ENCODE peak calls at places on chromosomes 4 and X, in nine cellular contexts. One of them, this sample, is unnamed.

GRCh38 chrX:4925911-4926310 is 1212.5 kb upstream of the PRKX start:
- DNase-seq in pancreas: no peak
- DNase-seq in sigmoid colon: no peak
- DNase-seq in Karpas-422: no peak
- DNase-seq in mammary epithelial cell: no peak
- DNase-seq in right cardiac atrium: no peak
- DNase-seq in PC-3: peak; percentile 12
- DNase-seq in H9: no peak
- DNase-seq in heart left ventricle: no peak
- DNase-seq in this sample: no peak

GRCh38 chr4:70651864-70652506 is 14.3 kb downstream of the JCHAIN start:
- DNase-seq in sigmoid colon: no peak
- DNase-seq in right cardiac atrium: no peak
- DNase-seq in H9: peak; percentile 30
- DNase-seq in PC-3: peak; percentile 77
- DNase-seq in mammary epithelial cell: peak; percentile 29
- DNase-seq in pancreas: no peak
- DNase-seq in heart left ventricle: no peak
- DNase-seq in Karpas-422: peak; percentile 77
- DNase-seq in this sample: no peak

GRCh38 chr4:88522702-88523324 is 763 bp downstream of the PYURF start:
- DNase-seq in mammary epithelial cell: peak; percentile 52
- DNase-seq in Karpas-422: peak; percentile 56
- DNase-seq in H9: no peak
- DNase-seq in right cardiac atrium: peak; percentile 71
- DNase-seq in heart left ventricle: peak; percentile 40
- DNase-seq in pancreas: peak; percentile 23
- DNase-seq in sigmoid colon: peak; percentile 70
- DNase-seq in PC-3: peak; percentile 16
- DNase-seq in this sample: peak; percentile 72

GRCh38 chr4:142984871-142985585 is 138.9 kb upstream of the INPP4B start:
- DNase-seq in pancreas: no peak
- DNase-seq in H9: peak; percentile 60
- DNase-seq in Karpas-422: peak; percentile 43
- DNase-seq in right cardiac atrium: no peak
- DNase-seq in sigmoid colon: no peak
- DNase-seq in PC-3: peak; percentile 60
- DNase-seq in heart left ventricle: no peak
- DNase-seq in mammary epithelial cell: peak; percentile 16
- DNase-seq in this sample: no peak

GRCh38 chr4:113951263-113951662 is 28.2 kb downstream of the ARSJ start:
- DNase-seq in pancreas: no peak
- DNase-seq in mammary epithelial cell: no peak
- DNase-seq in sigmoid colon: no peak
- DNase-seq in H9: no peak
- DNase-seq in right cardiac atrium: peak; percentile 49
- DNase-seq in PC-3: no peak
- DNase-seq in heart left ventricle: peak; percentile 28
- DNase-seq in Karpas-422: no peak
- DNase-seq in this sample: no peak

GRCh38 chr4:71456841-71457240 is 118.0 kb downstream of the SLC4A4 start:
- DNase-seq in sigmoid colon: no peak
- DNase-seq in mammary epithelial cell: peak; percentile 60
- DNase-seq in right cardiac atrium: no peak
- DNase-seq in heart left ventricle: no peak
- DNase-seq in Karpas-422: no peak
- DNase-seq in pancreas: no peak
- DNase-seq in PC-3: peak; percentile 92
- DNase-seq in H9: no peak
- DNase-seq in this sample: no peak

GRCh38 chr4:76435689-76436176 is 704 bp downstream of the SHROOM3 start:
- DNase-seq in heart left ventricle: no peak
- DNase-seq in pancreas: no peak
- DNase-seq in Karpas-422: no peak
- DNase-seq in right cardiac atrium: no peak
- DNase-seq in sigmoid colon: no peak
- DNase-seq in PC-3: no peak
- DNase-seq in H9: no peak
- DNase-seq in mammary epithelial cell: no peak
- DNase-seq in this sample: no peak

GRCh38 chr4:78650106-78651021 is 98.8 kb downstream of the ANXA3 start:
- DNase-seq in PC-3: peak; percentile 89
- DNase-seq in sigmoid colon: no peak
- DNase-seq in right cardiac atrium: no peak
- DNase-seq in mammary epithelial cell: peak; percentile 79
- DNase-seq in pancreas: no peak
- DNase-seq in heart left ventricle: no peak
- DNase-seq in H9: no peak
- DNase-seq in Karpas-422: no peak
- DNase-seq in this sample: no peak

GRCh38 chrX:84729809-84730208 is 227.6 kb upstream of the HDX start:
- DNase-seq in Karpas-422: peak; percentile 78
- DNase-seq in heart left ventricle: no peak
- DNase-seq in right cardiac atrium: peak; percentile 40
- DNase-seq in mammary epithelial cell: peak; percentile 25
- DNase-seq in sigmoid colon: peak; percentile 63
- DNase-seq in PC-3: peak; percentile 42
- DNase-seq in pancreas: no peak
- DNase-seq in H9: peak; percentile 42
- DNase-seq in this sample: no peak

GRCh38 chr4:5824635-5825034 is 68.3 kb downstream of the CRMP1 start:
- DNase-seq in pancreas: no peak
- DNase-seq in right cardiac atrium: no peak
- DNase-seq in mammary epithelial cell: peak; percentile 18
- DNase-seq in PC-3: peak; percentile 55
- DNase-seq in H9: no peak
- DNase-seq in Karpas-422: peak; percentile 80
- DNase-seq in heart left ventricle: no peak
- DNase-seq in sigmoid colon: no peak
- DNase-seq in this sample: no peak

GRCh38 chr4:185752881-185753280 is 59.1 kb downstream of the SORBS2 start:
- DNase-seq in PC-3: no peak
- DNase-seq in heart left ventricle: no peak
- DNase-seq in H9: no peak
- DNase-seq in Karpas-422: no peak
- DNase-seq in pancreas: no peak
- DNase-seq in mammary epithelial cell: no peak
- DNase-seq in sigmoid colon: no peak
- DNase-seq in right cardiac atrium: no peak
- DNase-seq in this sample: no peak

GRCh38 chr4:20493761-20494353 is 206.4 kb upstream of the PACRGL start:
- DNase-seq in right cardiac atrium: no peak
- DNase-seq in Karpas-422: no peak
- DNase-seq in PC-3: no peak
- DNase-seq in pancreas: no peak
- DNase-seq in sigmoid colon: no peak
- DNase-seq in H9: no peak
- DNase-seq in mammary epithelial cell: no peak
- DNase-seq in heart left ventricle: no peak
- DNase-seq in this sample: no peak

GRCh38 chr4:167831853-167832252 is 260.5 kb upstream of the ANXA10 start:
- DNase-seq in H9: no peak
- DNase-seq in mammary epithelial cell: no peak
- DNase-seq in heart left ventricle: no peak
- DNase-seq in Karpas-422: no peak
- DNase-seq in pancreas: no peak
- DNase-seq in sigmoid colon: no peak
- DNase-seq in right cardiac atrium: no peak
- DNase-seq in PC-3: no peak
- DNase-seq in this sample: no peak

GRCh38 chr4:55348436-55348835 is 2.4 kb downstream of the SRD5A3 start:
- DNase-seq in PC-3: peak; percentile 91
- DNase-seq in mammary epithelial cell: peak; percentile 11
- DNase-seq in H9: no peak
- DNase-seq in heart left ventricle: no peak
- DNase-seq in Karpas-422: no peak
- DNase-seq in sigmoid colon: no peak
- DNase-seq in pancreas: no peak
- DNase-seq in right cardiac atrium: no peak
- DNase-seq in this sample: no peak

GRCh38 chrX:10900585-10901289 is 210.4 kb upstream of the HCCS start:
- DNase-seq in Karpas-422: no peak
- DNase-seq in pancreas: no peak
- DNase-seq in H9: no peak
- DNase-seq in heart left ventricle: no peak
- DNase-seq in right cardiac atrium: no peak
- DNase-seq in sigmoid colon: no peak
- DNase-seq in mammary epithelial cell: peak; percentile 51
- DNase-seq in PC-3: peak; percentile 84
- DNase-seq in this sample: no peak
- H3K27ac ChIP-seq in Karpas-422: no peak overlapping the region
- H3K27ac ChIP-seq in pancreas: no peak overlapping the region
- H3K27ac ChIP-seq in H9: no peak overlapping the region
- H3K27ac ChIP-seq in heart left ventricle: no peak overlapping the region
- H3K27ac ChIP-seq in right cardiac atrium: no peak overlapping the region
- H3K27ac ChIP-seq in sigmoid colon: no peak overlapping the region
- H3K27ac ChIP-seq in mammary epithelial cell: no peak overlapping the region
- H3K27ac ChIP-seq in PC-3: peak overlapping the region; percentile 54
- H3K27ac ChIP-seq in this sample: peak overlapping the region; percentile 14

DNA sequence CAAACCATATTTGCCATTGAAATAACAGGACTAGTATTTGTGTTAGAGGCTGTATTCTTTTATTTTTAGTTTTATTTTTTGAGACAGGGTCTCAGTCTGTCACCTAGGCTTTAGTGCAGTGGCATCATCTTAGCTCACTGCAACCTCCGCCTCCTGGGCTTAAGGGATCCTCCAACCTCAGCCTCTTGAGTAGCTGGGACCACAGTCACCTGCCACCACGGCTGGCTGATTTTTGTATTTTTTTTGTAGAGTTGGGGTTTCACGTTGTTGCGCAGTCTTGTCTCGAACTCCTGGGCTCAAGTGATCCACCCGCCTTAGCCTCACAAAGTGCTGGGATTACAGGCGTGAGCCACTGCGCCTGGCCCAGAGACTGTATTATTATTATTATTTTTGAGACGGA is 15.3 kb downstream of the TMEM131L start:
- DNase-seq in PC-3: no peak
- DNase-seq in mammary epithelial cell: no peak
- DNase-seq in H9: no peak
- DNase-seq in Karpas-422: no peak
- DNase-seq in pancreas: no peak
- DNase-seq in sigmoid colon: no peak
- DNase-seq in heart left ventricle: no peak
- DNase-seq in right cardiac atrium: no peak
- DNase-seq in this sample: no peak
- H3K4me1 ChIP-seq in PC-3: peaks cover 23% of the 10 kb centered on the region
- H3K4me1 ChIP-seq in mammary epithelial cell: peaks cover 30% of the 10 kb centered on the region
- H3K4me1 ChIP-seq in H9: peaks cover 3% of the 10 kb centered on the region
- H3K4me1 ChIP-seq in Karpas-422: peaks cover 35% of the 10 kb centered on the region
- H3K4me1 ChIP-seq in pancreas: peaks cover 26% of the 10 kb centered on the region
- H3K4me1 ChIP-seq in sigmoid colon: peaks cover 45% of the 10 kb centered on the region
- H3K4me1 ChIP-seq in heart left ventricle: peaks cover 39% of the 10 kb centered on the region
- H3K4me1 ChIP-seq in right cardiac atrium: no peaks in the 10 kb centered on the region
- H3K4me1 ChIP-seq in this sample: peaks cover 9% of the 10 kb centered on the region

GRCh38 chr4:87025614-87026041 is 90.8 kb downstream of the AFF1 start:
- DNase-seq in heart left ventricle: no peak
- DNase-seq in sigmoid colon: no peak
- DNase-seq in mammary epithelial cell: no peak
- DNase-seq in PC-3: no peak
- DNase-seq in right cardiac atrium: no peak
- DNase-seq in pancreas: no peak
- DNase-seq in Karpas-422: no peak
- DNase-seq in H9: no peak
- DNase-seq in this sample: no peak

GRCh38 chr4:87029356-87029755 is 94.5 kb downstream of the AFF1 start:
- DNase-seq in H9: no peak
- DNase-seq in Karpas-422: no peak
- DNase-seq in pancreas: no peak
- DNase-seq in heart left ventricle: peak; percentile 45
- DNase-seq in sigmoid colon: peak; percentile 84
- DNase-seq in right cardiac atrium: no peak
- DNase-seq in PC-3: no peak
- DNase-seq in mammary epithelial cell: no peak
- DNase-seq in this sample: peak; percentile 77

GRCh38 chr4:87024181-87024580 is 89.4 kb downstream of the AFF1 start:
- DNase-seq in right cardiac atrium: no peak
- DNase-seq in heart left ventricle: no peak
- DNase-seq in mammary epithelial cell: no peak
- DNase-seq in Karpas-422: no peak
- DNase-seq in sigmoid colon: no peak
- DNase-seq in pancreas: no peak
- DNase-seq in H9: no peak
- DNase-seq in PC-3: no peak
- DNase-seq in this sample: no peak

GRCh38 chr4:87025023-87025613 is 90.3 kb downstream of the AFF1 start:
- DNase-seq in H9: no peak
- DNase-seq in pancreas: no peak
- DNase-seq in sigmoid colon: no peak
- DNase-seq in Karpas-422: no peak
- DNase-seq in right cardiac atrium: no peak
- DNase-seq in heart left ventricle: no peak
- DNase-seq in mammary epithelial cell: no peak
- DNase-seq in PC-3: no peak
- DNase-seq in this sample: no peak

GRCh38 chr4:87026795-87027495 is 92.1 kb downstream of the AFF1 start:
- DNase-seq in sigmoid colon: no peak
- DNase-seq in mammary epithelial cell: no peak
- DNase-seq in heart left ventricle: no peak
- DNase-seq in right cardiac atrium: no peak
- DNase-seq in Karpas-422: peak; percentile 71
- DNase-seq in H9: no peak
- DNase-seq in pancreas: no peak
- DNase-seq in PC-3: no peak
- DNase-seq in this sample: no peak
- H3K27ac ChIP-seq in sigmoid colon: peak overlapping the region; percentile 63
- H3K27ac ChIP-seq in mammary epithelial cell: no peak overlapping the region
- H3K27ac ChIP-seq in heart left ventricle: peak overlapping the region; percentile 63
- H3K27ac ChIP-seq in right cardiac atrium: peak overlapping the region; percentile 6
- H3K27ac ChIP-seq in Karpas-422: no peak overlapping the region
- H3K27ac ChIP-seq in H9: no peak overlapping the region
- H3K27ac ChIP-seq in pancreas: peak overlapping the region; percentile 30
- H3K27ac ChIP-seq in PC-3: no peak overlapping the region
- H3K27ac ChIP-seq in this sample: no peak overlapping the region

DNA sequence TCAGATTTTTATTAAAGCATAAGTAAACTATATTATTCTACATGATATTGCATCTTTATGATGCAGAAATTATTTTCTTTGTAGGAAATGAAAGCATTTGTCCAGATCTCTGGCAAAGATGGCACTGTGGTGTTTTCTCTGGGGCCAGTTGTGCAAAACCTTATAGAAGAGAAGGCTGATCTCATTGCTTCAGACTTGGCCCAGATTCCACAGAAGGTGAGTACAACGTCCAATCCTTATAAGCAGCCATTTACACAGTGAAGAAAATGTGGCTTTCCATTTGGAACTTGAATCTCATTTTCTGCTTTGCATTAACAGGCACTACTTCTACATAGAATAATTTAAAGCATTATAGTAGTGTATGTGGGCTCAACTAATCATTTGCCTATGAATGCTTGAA is 6.9 kb upstream of the UGT2B7 start:
- DNase-seq in heart left ventricle: no peak
- DNase-seq in Karpas-422: no peak
- DNase-seq in sigmoid colon: no peak
- DNase-seq in pancreas: no peak
- DNase-seq in mammary epithelial cell: no peak
- DNase-seq in H9: no peak
- DNase-seq in right cardiac atrium: no peak
- DNase-seq in PC-3: no peak
- DNase-seq in this sample: no peak
- H3K4me1 ChIP-seq in heart left ventricle: no peaks in the 10 kb centered on the region
- H3K4me1 ChIP-seq in Karpas-422: no peaks in the 10 kb centered on the region
- H3K4me1 ChIP-seq in sigmoid colon: no peaks in the 10 kb centered on the region
- H3K4me1 ChIP-seq in pancreas: no peaks in the 10 kb centered on the region
- H3K4me1 ChIP-seq in mammary epithelial cell: peaks cover 8% of the 10 kb centered on the region
- H3K4me1 ChIP-seq in H9: no peaks in the 10 kb centered on the region
- H3K4me1 ChIP-seq in right cardiac atrium: no peaks in the 10 kb centered on the region
- H3K4me1 ChIP-seq in PC-3: peaks cover 16% of the 10 kb centered on the region
- H3K4me1 ChIP-seq in this sample: no peaks in the 10 kb centered on the region

GRCh38 chrX:38940547-38940946 is 139.3 kb downstream of the MID1IP1 start:
- DNase-seq in H9: no peak
- DNase-seq in pancreas: no peak
- DNase-seq in sigmoid colon: no peak
- DNase-seq in right cardiac atrium: no peak
- DNase-seq in heart left ventricle: no peak
- DNase-seq in mammary epithelial cell: no peak
- DNase-seq in Karpas-422: no peak
- DNase-seq in PC-3: no peak
- DNase-seq in this sample: no peak
- H3K27ac ChIP-seq in H9: no peak overlapping the region
- H3K27ac ChIP-seq in pancreas: no peak overlapping the region
- H3K27ac ChIP-seq in sigmoid colon: no peak overlapping the region
- H3K27ac ChIP-seq in right cardiac atrium: no peak overlapping the region
- H3K27ac ChIP-seq in heart left ventricle: no peak overlapping the region
- H3K27ac ChIP-seq in mammary epithelial cell: no peak overlapping the region
- H3K27ac ChIP-seq in Karpas-422: no peak overlapping the region
- H3K27ac ChIP-seq in PC-3: no peak overlapping the region
- H3K27ac ChIP-seq in this sample: no peak overlapping the region